ENCODE peak calls at places on chromosome 5, in six cellular contexts. Z, N, H, B, X and U are unnamed samples.

GRCh38 chr5:129960831-129961230 is 56.6 kb downstream of the CHSY3 start:
- DNase-seq in Z (no peak), N (no peak), H (no peak), B (no peak), X (no peak), U (no peak)

GRCh38 chr5:99032234-99033013 is 103.6 kb upstream of the CHD1 start:
- DNase-seq in Z (peak; percentile 80), N (peak; percentile 46), H (no peak), B (peak; percentile 82), X (peak; percentile 44), U (peak; percentile 94)

GRCh38 chr5:66247176-66247960 is 103.3 kb downstream of the SREK1 start:
- DNase-seq in Z (peak; percentile 85), N (no peak), H (no peak), B (peak; percentile 92), X (no peak), U (peak; percentile 90)

GRCh38 chr5:173984218-173984617 is 4.8 kb upstream of the C5orf47 start:
- DNase-seq in Z (peak; percentile 28), N (peak; percentile 57), H (no peak), B (peak; percentile 45), X (no peak), U (peak; percentile 32)

GRCh38 chr5:67160985-67161384 is 35.6 kb downstream of the CD180 start:
- DNase-seq in Z (peak; percentile 57), N (no peak), H (no peak), B (no peak), X (no peak), U (no peak)

GRCh38 chr5:13215806-13216205 is 728.7 kb downstream of the DNAH5 start:
- DNase-seq in Z (no peak), N (no peak), H (no peak), B (no peak), X (no peak), U (no peak)

GRCh38 chr5:140318778-140319177 is 15.9 kb upstream of the PFDN1 start:
- DNase-seq in Z (no peak), N (no peak), H (no peak), B (no peak), X (no peak), U (no peak)

GRCh38 chr5:107832746-107833145 is 162.0 kb upstream of the EFNA5 start:
- DNase-seq in Z (peak; percentile 28), N (no peak), H (no peak), B (peak; percentile 19), X (no peak), U (no peak)

GRCh38 chr5:57887851-57888621 is 405.4 kb upstream of the ACTBL2 start:
- DNase-seq in Z (peak; percentile 69), N (peak; percentile 53), H (no peak), B (peak; percentile 62), X (peak; percentile 43), U (peak; percentile 98)

GRCh38 chr5:138626333-138626944 is 51.2 kb upstream of the HSPA9 start:
- DNase-seq in Z (peak; percentile 23), N (no peak), H (no peak), B (no peak), X (no peak), U (no peak)

GRCh38 chr5:58751222-58751621 is 168.3 kb downstream of the RAB3C start:
- DNase-seq in Z (peak; percentile 23), N (no peak), H (no peak), B (peak; percentile 62), X (no peak), U (peak; percentile 5)

GRCh38 chr5:131595088-131596033 is 39.7 kb downstream of the RAPGEF6 start:
- DNase-seq in Z (no peak), N (no peak), H (no peak), B (peak; percentile 21), X (no peak), U (no peak)

GRCh38 chr5:151632941-151633340 is 41.8 kb upstream of the FAT2 start:
- DNase-seq in Z (no peak), N (no peak), H (no peak), B (no peak), X (no peak), U (peak; percentile 58)

DNA sequence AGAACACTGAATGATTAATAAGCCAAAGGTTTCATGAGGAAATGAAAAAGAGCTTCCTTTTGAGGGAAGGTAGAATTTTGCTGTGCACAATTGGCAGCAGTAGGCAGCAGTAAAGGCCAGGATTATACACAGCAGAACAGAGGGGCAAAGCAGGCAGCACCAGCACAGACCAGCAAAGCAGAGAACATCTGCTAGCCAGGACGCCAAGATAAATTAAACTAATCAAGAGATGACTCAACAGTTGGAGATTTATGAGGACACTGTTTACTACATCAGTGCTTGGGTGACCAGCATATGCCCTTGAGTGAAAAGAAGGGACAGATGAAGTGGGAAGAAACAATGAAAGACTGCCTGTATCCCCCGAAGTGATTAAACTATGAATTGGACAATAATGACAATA is 871.4 kb upstream of the CDH10 start:
- DNase-seq in Z (no peak), N (no peak), H (no peak), B (peak; percentile 72), X (no peak), U (no peak)
- H2AFZ ChIP-seq in Z (no peak overlapping the region), N (no peak overlapping the region), H (no peak overlapping the region), B (no peak overlapping the region), X (no peak overlapping the region), U (no peak overlapping the region)

DNA sequence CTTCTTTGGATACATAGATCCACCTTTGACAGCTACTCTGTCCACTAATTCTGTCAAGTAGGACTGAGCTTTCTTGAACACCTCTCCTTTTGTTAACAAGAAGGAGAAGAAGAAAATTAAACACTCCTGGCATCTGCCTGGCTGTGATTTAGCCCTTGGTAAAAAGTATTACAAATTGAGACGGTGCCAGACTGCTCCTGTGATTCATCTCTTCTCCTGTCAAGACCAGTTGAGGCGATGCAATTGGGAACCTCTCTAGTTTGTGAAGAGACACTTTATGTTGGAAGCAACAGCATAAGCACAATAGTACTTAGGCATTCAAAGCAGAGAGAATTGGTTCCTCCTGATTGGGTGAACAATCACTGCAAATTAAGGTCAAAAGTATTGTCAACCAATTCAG is 72.7 kb downstream of the GHR start:
- DNase-seq in Z (no peak), N (no peak), H (no peak), B (peak; percentile 28), X (no peak), U (no peak)
- H3K14ac ChIP-seq in Z (no peak overlapping the region), N (no peak overlapping the region), H (no peak overlapping the region), B (no peak overlapping the region), X (no peak overlapping the region), U (no peak overlapping the region)

GRCh38 chr5:53426878-53427277 is 53.6 kb upstream of the FST start:
- DNase-seq in Z (no peak), N (no peak), H (no peak), B (no peak), X (no peak), U (peak; percentile 50)
- H2AK5ac ChIP-seq in Z (peak overlapping the region; percentile 98), N (no peak overlapping the region), H (no peak overlapping the region), B (no peak overlapping the region), X (no peak overlapping the region), U (no peak overlapping the region)

DNA sequence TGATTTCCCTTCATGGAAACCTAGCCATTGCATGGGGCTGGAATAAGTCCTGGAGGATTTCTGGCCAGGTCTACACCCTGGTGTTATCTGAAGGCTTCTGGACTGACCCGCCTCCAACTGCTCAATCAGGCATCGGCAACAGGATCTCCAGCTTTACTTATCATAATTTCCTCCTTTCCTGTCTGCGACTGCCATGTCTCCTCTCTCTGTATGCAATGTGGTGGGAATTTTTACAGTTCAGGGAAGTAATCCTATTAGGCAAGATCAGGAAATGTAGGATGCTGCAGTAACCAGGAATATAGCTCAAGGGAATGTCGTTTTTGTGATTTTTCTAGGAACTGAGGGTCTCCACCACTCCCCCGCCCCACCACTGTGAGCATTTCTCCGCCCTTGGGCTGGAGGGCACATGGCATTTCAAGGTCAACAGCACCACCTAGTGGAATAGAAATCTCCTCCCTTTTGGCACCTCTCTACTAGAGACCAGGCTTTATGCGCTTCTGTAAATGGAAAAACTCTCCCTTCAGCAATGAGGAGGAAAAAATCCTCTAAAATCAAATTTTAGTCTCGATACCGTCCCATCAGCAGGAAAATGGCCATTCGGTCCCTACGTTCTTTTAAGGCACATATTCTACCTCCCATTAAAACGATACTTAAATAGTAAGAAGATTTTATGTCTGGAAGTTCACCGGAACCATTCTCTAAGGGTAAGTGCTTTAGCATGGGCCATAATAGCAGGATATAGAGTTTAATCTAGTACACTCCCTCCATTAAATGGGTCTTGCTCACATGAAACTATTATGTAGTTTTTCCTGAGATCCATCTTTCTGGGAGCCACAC is 93.0 kb downstream of the YTHDC2 start:
- DNase-seq in Z (peak; percentile 56), N (peak; percentile 74), H (peak; percentile 23), B (peak; percentile 67), X (peak; percentile 46), U (peak; percentile 79)
- H2AFZ ChIP-seq in Z (peak overlapping the region; percentile 58), N (peak overlapping the region; percentile 17), H (peak overlapping the region; percentile 90), B (no peak overlapping the region), X (peak overlapping the region; percentile 73), U (no peak overlapping the region)

GRCh38 chr5:154115314-154115713 is 75.2 kb upstream of the GALNT10 start:
- DNase-seq in Z (no peak), N (no peak), H (no peak), B (no peak), X (no peak), U (no peak)
- H3K14ac ChIP-seq in Z (no peak overlapping the region), N (no peak overlapping the region), H (no peak overlapping the region), B (no peak overlapping the region), X (no peak overlapping the region), U (no peak overlapping the region)

DNA sequence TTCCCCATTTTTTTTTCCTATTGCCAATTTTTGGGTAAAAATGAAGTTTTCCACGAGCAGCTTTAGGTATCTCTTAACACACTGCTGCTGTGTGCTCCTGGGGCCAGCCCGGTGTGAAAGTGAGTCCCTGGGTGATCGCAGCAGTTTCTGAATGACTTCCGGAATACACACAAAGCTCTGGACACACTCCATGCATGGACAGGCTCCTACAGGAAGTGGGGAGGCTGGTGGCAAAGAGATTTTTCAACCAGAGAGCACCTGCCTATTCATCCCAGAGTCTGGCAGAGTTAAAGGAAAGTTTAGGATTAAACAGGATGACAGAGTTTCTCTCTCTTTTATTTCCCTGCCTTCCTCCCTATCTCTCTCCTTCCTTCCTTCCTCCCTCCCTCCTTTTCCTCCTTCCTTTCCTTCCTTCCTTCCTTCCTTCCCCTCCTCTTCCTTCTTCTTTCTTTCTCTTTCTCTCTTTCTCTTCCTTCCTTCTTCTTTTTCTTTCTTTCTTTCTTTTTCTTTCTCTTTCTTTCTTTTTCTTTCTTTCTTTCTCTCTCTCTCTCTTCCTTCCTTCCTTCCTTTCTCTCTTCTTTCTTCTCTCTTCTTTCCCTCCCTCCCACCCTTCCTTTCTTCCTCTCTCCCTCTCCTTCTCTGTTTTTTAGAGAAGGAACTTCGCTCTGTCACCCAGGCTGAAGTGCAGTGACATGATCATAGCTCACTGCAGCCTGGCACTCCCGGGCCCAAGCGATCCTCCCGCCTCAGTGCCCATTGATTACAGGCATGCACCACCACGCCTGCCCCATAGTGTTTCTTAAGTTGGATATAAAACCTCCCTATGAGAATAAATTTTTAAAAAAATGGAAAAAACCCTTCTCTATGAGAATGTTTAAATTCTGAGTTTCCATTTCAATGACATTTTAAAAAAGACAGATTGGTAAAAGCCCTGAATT is 38.7 kb upstream of the UBTD2 start:
- DNase-seq in Z (no peak), N (no peak), H (no peak), B (no peak), X (no peak), U (no peak)
- H2AK5ac ChIP-seq in Z (no peak overlapping the region), N (no peak overlapping the region), H (no peak overlapping the region), B (no peak overlapping the region), X (no peak overlapping the region), U (no peak overlapping the region)

GRCh38 chr5:16588434-16589214 is 28.2 kb downstream of the RETREG1 start:
- DNase-seq in Z (no peak), N (no peak), H (no peak), B (no peak), X (no peak), U (no peak)
- H2AFZ ChIP-seq in Z (no peak overlapping the region), N (no peak overlapping the region), H (no peak overlapping the region), B (no peak overlapping the region), X (no peak overlapping the region), U (no peak overlapping the region)